ENCODE peak calls at places on chromosomes 2 and 18, in ten cellular contexts. S is heart left ventricle; J is CD14-positive monocyte; X is fibroblast of pulmonary artery; B is hepatocyte; Q is fibroblast of lung; U is GM13976; F is astrocyte of the spinal cord; W is CD8-positive, alpha-beta T cell; K is spleen. E is an unnamed sample.

GRCh38 chr2:42074661-42075060 is 26.8 kb downstream of the PKDCC start:
- DNase-seq in S (no peak), J (no peak), X (no peak), B (no peak), Q (no peak), U (no peak), F (no peak), W (no peak), K (no peak), E (no peak)

GRCh38 chr2:82819936-82820335 is 1639.1 kb downstream of the SUCLG1 start:
- DNase-seq in S (no peak), J (no peak), X (no peak), B (no peak), Q (no peak), U (no peak), F (no peak), W (no peak), K (no peak), E (no peak)

GRCh38 chr18:77305676-77306075 is 56.0 kb downstream of the GALR1 start:
- DNase-seq in S (no peak), J (no peak), X (no peak), B (no peak), Q (no peak), U (no peak), F (no peak), W (no peak), K (no peak), E (no peak)

GRCh38 chr2:21055879-21056790 is 12.3 kb upstream of the APOB start:
- DNase-seq in S (no peak), J (no peak), X (no peak), B (peak; percentile 42), Q (no peak), U (no peak), F (no peak), W (no peak), K (no peak), E (no peak)

GRCh38 chr2:239762106-239762505 is 263.0 kb downstream of the NDUFA10 start:
- DNase-seq in S (no peak), J (peak; percentile 36), X (no peak), B (no peak), Q (no peak), U (no peak), F (no peak), W (no peak), K (peak; percentile 33), E (no peak)

GRCh38 chr2:187165936-187166335 is 282.1 kb downstream of the CALCRL start:
- DNase-seq in S (no peak), J (no peak), X (no peak), B (no peak), Q (no peak), U (no peak), F (no peak), W (no peak), K (no peak), E (peak; percentile 48)

GRCh38 chr18:1227025-1227424 is 322.4 kb downstream of the ADCYAP1 start:
- DNase-seq in S (no peak), J (no peak), X (no peak), B (no peak), Q (no peak), U (no peak), F (no peak), W (no peak), K (no peak), E (no peak)

GRCh38 chr2:17752892-17753802 is 463 bp downstream of the SMC6 start:
- DNase-seq in S (no peak), J (no peak), X (peak; percentile 25), B (peak; percentile 81), Q (peak; percentile 27), U (peak; percentile 56), F (peak; percentile 54), W (no peak), K (no peak), E (peak; percentile 46)

GRCh38 chr18:43571078-43571689 is 293.9 kb upstream of the SYT4 start:
- DNase-seq in S (no peak), J (no peak), X (peak; percentile 72), B (peak; percentile 67), Q (peak; percentile 67), U (no peak), F (peak; percentile 72), W (no peak), K (no peak), E (peak; percentile 54)

DNA sequence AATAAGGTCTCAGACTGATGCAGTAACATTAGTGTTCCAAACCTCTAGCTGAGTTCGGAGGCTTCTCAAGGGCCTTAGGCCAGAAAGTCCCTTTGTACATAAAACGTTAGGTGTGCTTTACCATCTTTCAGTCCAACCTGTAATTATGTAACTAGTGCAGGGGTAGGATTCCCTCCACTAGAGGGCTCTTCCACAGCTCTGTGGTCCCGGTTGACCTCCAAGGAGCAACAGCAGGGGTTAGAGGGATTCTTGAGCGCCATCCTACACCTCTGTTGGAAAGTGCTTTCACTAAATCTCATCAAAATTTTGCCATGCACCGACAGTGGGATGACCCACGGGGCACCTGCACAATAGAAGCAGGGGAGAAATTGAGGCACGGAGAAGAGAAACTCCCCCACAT is 155.8 kb upstream of the LRP1B start:
- DNase-seq in S (no peak), J (no peak), X (no peak), B (peak; percentile 46), Q (no peak), U (peak; percentile 11), F (no peak), W (no peak), K (no peak), E (no peak)
- TF ChIP-seq CTCF in S (no peak), J (no peak), X (peak; percentile 19), B (peak; percentile 51), Q (no peak), U (no peak), F (peak; percentile 36), W (no peak), K (no peak), E (no peak)

GRCh38 chr2:232492963-232493700 is 5.5 kb upstream of the ECEL1 start:
- DNase-seq in S (peak; percentile 14), J (no peak), X (no peak), B (no peak), Q (no peak), U (no peak), F (no peak), W (no peak), K (peak; percentile 60), E (no peak)

GRCh38 chr2:232495292-232495691 is 7.7 kb upstream of the ECEL1 start:
- DNase-seq in S (no peak), J (no peak), X (no peak), B (no peak), Q (no peak), U (no peak), F (no peak), W (no peak), K (no peak), E (no peak)

GRCh38 chr2:232492236-232492848 is 4.7 kb upstream of the ECEL1 start:
- DNase-seq in S (peak; percentile 7), J (no peak), X (no peak), B (no peak), Q (no peak), U (no peak), F (no peak), W (no peak), K (peak; percentile 29), E (no peak)

GRCh38 chr2:232494542-232494941 is 6.9 kb upstream of the ECEL1 start:
- DNase-seq in S (peak; percentile 13), J (no peak), X (no peak), B (no peak), Q (no peak), U (no peak), F (no peak), W (no peak), K (no peak), E (no peak)

DNA sequence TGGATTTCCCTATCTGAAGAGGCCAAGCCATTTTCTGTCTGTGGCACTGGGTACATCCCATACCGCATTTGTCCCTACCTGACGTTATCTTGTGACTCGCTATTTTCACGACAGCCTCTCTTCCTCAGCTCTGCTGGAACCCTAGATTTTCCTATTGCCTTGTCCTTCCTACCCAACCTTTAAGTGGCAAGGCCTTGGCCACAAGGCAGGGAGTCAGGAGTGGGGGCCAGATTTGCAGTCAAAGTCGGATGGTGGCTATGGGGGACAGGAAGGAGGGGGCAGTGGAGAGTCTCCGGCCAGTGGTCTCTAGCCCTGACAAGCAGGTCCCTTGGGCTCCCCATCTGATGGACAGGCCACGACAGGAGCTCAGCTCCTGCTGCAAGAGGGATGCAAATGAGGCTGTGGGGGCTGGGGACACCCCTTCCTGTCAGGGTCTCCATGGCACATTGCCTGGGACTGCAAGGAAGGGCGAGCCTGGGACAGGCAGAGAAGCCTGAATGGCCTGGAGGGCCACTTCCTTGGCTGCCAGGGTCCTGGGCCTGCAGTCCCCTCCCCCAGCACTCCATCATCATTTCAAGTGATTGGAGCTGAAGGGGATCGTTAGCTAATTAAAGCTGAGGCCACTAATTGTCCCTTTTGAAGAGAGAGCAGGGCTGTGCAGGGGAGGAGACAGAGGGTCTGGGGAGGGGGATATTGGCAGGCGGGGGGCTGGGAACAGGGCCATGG is 6.2 kb upstream of the ECEL1 start:
- DNase-seq in S (peak; percentile 8), J (no peak), X (no peak), B (no peak), Q (no peak), U (no peak), F (no peak), W (no peak), K (peak; percentile 49), E (no peak)
- TF ChIP-seq CTCF in S (no peak), J (no peak), X (no peak), B (no peak), Q (no peak), U (no peak), F (no peak), W (no peak), K (no peak), E (no peak)

GRCh38 chr2:235833971-235834620 is 334.1 kb downstream of the GBX2 start:
- DNase-seq in S (no peak), J (no peak), X (no peak), B (no peak), Q (no peak), U (no peak), F (no peak), W (no peak), K (peak; percentile 47), E (no peak)
- TF ChIP-seq CTCF in S (no peak), J (no peak), X (no peak), B (no peak), Q (no peak), U (no peak), F (no peak), W (no peak), K (no peak), E (no peak)

DNA sequence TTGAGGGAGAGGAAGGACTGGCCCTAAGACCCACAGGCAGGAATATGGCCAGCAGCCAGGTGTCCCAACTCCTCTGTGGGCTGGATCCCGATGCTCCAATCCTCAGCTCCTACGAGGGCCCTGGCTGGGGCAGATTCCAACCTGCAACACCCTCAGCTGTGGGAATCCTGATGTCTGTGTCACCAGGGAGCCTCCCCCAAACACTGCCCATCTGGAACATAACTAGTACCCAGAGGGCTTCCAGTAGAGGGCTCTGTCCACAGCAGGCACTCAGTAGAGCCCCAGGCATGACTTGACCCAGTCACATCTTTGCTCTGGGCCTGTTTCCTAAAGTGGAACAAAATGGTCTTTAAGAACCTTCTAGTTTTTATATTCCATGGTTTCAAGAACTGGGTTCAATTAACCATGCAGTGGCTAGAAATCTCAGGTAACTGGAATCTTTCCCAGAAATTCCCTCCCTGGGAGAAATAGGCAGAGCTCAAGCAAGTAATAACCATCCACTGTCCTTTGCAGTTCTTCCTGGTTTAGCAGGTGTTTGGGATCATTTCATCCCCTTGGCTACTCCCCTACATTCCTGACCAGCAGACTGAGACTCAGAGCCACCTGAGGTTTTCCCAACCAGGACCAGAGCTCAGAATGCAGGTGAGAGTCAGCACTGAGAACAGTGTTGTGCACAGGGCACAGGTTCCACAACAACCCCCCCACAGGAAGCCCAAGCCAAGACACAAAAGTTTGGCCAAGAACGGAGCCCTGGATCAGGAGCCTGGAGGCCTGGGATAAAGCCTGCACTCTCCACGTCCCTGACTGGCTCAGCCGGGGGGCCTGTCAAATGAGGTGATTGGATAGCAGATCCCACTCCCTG is 20.8 kb upstream of the LOXHD1 start:
- DNase-seq in S (no peak), J (no peak), X (no peak), B (no peak), Q (peak; percentile 4), U (no peak), F (no peak), W (no peak), K (no peak), E (peak; percentile 4)
- TF ChIP-seq CTCF in S (peak; percentile 26), J (no peak), X (no peak), B (no peak), Q (no peak), U (no peak), F (peak; percentile 27), W (no peak), K (no peak), E (no peak)